ENCODE peak calls at places on chromosomes 16 and 17, in six cellular contexts. C is stimulated activated CD4-positive, alpha-beta T cell treated with anti-CD3 and anti-CD28 coated beads, Interleukin-4, amount 100 ng/mL, for 1 hour; P is DMS 273 treated with DMSO at 0.1 percent for 48 hours; S is activated CD8-positive, alpha-beta memory T cell treated with anti-CD3 and anti-CD28 coated beads for 1 hour; B is sciatic nerve; O is AG20443. J is an unnamed sample.

GRCh38 chr16:70391881-70392481 is 45.3 kb downstream of the DDX19A start:
- DNase-seq in P (peak), S (no peak), O (peak), C (no peak), B (no peak), J (no peak)

GRCh38 chr16:11542069-11542775 is 44.5 kb downstream of the LITAF start:
- DNase-seq in P (no peak), O (no peak), C (no peak), B (no peak), S (no peak), J (no peak)

GRCh38 chr17:27239046-27239445 is 54.9 kb upstream of the WSB1 start:
- DNase-seq in B (no peak), S (no peak), C (no peak), P (no peak), O (no peak), J (no peak)

GRCh38 chr17:76351526-76352071 is 2.1 kb downstream of the PRPSAP1 start:
- DNase-seq in C (no peak), S (no peak), B (no peak), O (no peak), P (no peak), J (no peak)

GRCh38 chr17:71327376-71328059 is 793.3 kb upstream of the SOX9 start:
- DNase-seq in C (no peak), B (no peak), P (no peak), O (peak), S (no peak), J (no peak)

GRCh38 chr17:68182940-68183551 is 64.8 kb upstream of the AMZ2 start:
- DNase-seq in B (no peak), O (no peak), S (peak), P (no peak), C (peak), J (no peak)

GRCh38 chr17:8155341-8156173 is 3.4 kb upstream of the PER1 start:
- DNase-seq in S (no peak), P (no peak), C (no peak), B (peak), O (no peak), J (no peak)

GRCh38 chr16:27259710-27260109 is 8.9 kb downstream of the NSMCE1 start:
- DNase-seq in P (no peak), S (no peak), B (no peak), C (no peak), O (no peak), J (no peak)

GRCh38 chr16:11757671-11758545 is 15.3 kb upstream of the TXNDC11 start:
- DNase-seq in B (no peak), O (no peak), P (no peak), S (no peak), C (no peak), J (no peak)

GRCh38 chr16:29820730-29821662 is 734 bp downstream of the MVP start:
- DNase-seq in O (peak), P (peak), C (peak), S (no peak), B (no peak), J (peak)

GRCh38 chr17:28177351-28177750 is 134.9 kb downstream of the NLK start:
- DNase-seq in P (no peak), C (no peak), O (no peak), S (no peak), B (no peak), J (no peak)

GRCh38 chr17:16314189-16314588 is 39.1 kb downstream of the CENPV start:
- DNase-seq in P (no peak), C (no peak), B (no peak), O (no peak), S (no peak), J (no peak)

GRCh38 chr17:17535957-17536356 is 39.8 kb upstream of the RASD1 start:
- DNase-seq in P (no peak), C (no peak), S (no peak), B (peak), O (peak), J (no peak)

GRCh38 chr17:82105882-82106696 is 8.1 kb upstream of the FASN start:
- DNase-seq in P (peak), C (peak), B (peak), O (peak), S (peak), J (no peak)

GRCh38 chr16:58026705-58027340 is 1.3 kb downstream of the MMP15 start:
- DNase-seq in C (peak), B (no peak), S (no peak), P (no peak), O (no peak), J (no peak)

GRCh38 chr17:79541038-79541437 is 69.8 kb downstream of the RBFOX3 start:
- DNase-seq in O (no peak), B (no peak), P (no peak), C (no peak), S (no peak), J (no peak)

GRCh38 chr17:19311421-19312215 is 50.9 kb downstream of the B9D1 start:
- DNase-seq in S (no peak), P (no peak), O (peak), C (no peak), B (no peak), J (no peak)

GRCh38 chr16:5851583-5851982 is 754.0 kb upstream of the EEF2KMT start:
- DNase-seq in O (no peak), S (no peak), C (no peak), P (no peak), B (no peak), J (no peak)

GRCh38 chr16:67528870-67529638 is 425 bp downstream of the RIPOR1 start:
- DNase-seq in O (peak), P (no peak), B (peak), S (no peak), C (peak), J (no peak)

GRCh38 chr17:66203274-66204015 is 11.5 kb upstream of the CEP112 start:
- DNase-seq in O (no peak), S (no peak), C (no peak), P (no peak), B (no peak), J (no peak)

GRCh38 chr16:58727028-58727781 is 6.9 kb downstream of the GOT2 start:
- DNase-seq in O (no peak), S (no peak), C (no peak), B (no peak), P (no peak), J (no peak)

GRCh38 chr17:56431736-56432135 is 161.8 kb upstream of the NOG start:
- DNase-seq in B (no peak), S (no peak), P (no peak), O (peak), C (no peak), J (no peak)

GRCh38 chr17:35018814-35019213 is 38.5 kb downstream of the LIG3 start:
- DNase-seq in B (no peak), S (no peak), P (no peak), C (no peak), O (no peak), J (no peak)

GRCh38 chr17:27475981-27476895 is 20.0 kb downstream of the KSR1 start:
- DNase-seq in S (no peak), C (no peak), B (no peak), P (no peak), O (no peak), J (no peak)

J was measured in CD8-positive, alpha-beta T cell.